ENCODE peak calls at places on chromosomes 6 and 20, in eight cellular contexts. One of them, this sample, is unnamed.

GRCh38 chr6:333379-334002 is 41.2 kb downstream of the DUSP22 start:
- DNase-seq in epithelial cell of proximal tubule: no peak
- DNase-seq in brain microvascular endothelial cell: no peak
- DNase-seq in ovary: no peak
- DNase-seq in colonic mucosa: no peak
- DNase-seq in fibroblast of pulmonary artery: no peak
- DNase-seq in fibroblast of lung: no peak
- DNase-seq in RWPE1: no peak
- DNase-seq in this sample: no peak

GRCh38 chr6:4664117-4664626 is 112.0 kb upstream of the CDYL start:
- DNase-seq in epithelial cell of proximal tubule: no peak
- DNase-seq in brain microvascular endothelial cell: peak; percentile 83
- DNase-seq in ovary: peak; percentile 76
- DNase-seq in colonic mucosa: peak; percentile 56
- DNase-seq in fibroblast of pulmonary artery: peak; percentile 91
- DNase-seq in fibroblast of lung: peak; percentile 91
- DNase-seq in RWPE1: no peak
- DNase-seq in this sample: peak; percentile 73

GRCh38 chr20:38418509-38419204 is 16.5 kb downstream of the SNHG17 start:
- DNase-seq in epithelial cell of proximal tubule: no peak
- DNase-seq in brain microvascular endothelial cell: no peak
- DNase-seq in ovary: no peak
- DNase-seq in colonic mucosa: no peak
- DNase-seq in fibroblast of pulmonary artery: peak; percentile 60
- DNase-seq in fibroblast of lung: peak; percentile 65
- DNase-seq in RWPE1: no peak
- DNase-seq in this sample: peak; percentile 28

GRCh38 chr6:112253842-112254816 is at the start of gene LAMA4:
- DNase-seq in epithelial cell of proximal tubule: no peak
- DNase-seq in brain microvascular endothelial cell: peak; percentile 87
- DNase-seq in ovary: peak; percentile 60
- DNase-seq in colonic mucosa: peak; percentile 34
- DNase-seq in fibroblast of pulmonary artery: peak; percentile 88
- DNase-seq in fibroblast of lung: peak; percentile 83
- DNase-seq in RWPE1: peak; percentile 38
- DNase-seq in this sample: peak; percentile 33

GRCh38 chr20:1469925-1470571 is 3.4 kb upstream of the NSFL1C start:
- DNase-seq in epithelial cell of proximal tubule: peak; percentile 99
- DNase-seq in brain microvascular endothelial cell: peak; percentile 100
- DNase-seq in ovary: peak; percentile 37
- DNase-seq in colonic mucosa: peak; percentile 91
- DNase-seq in fibroblast of pulmonary artery: peak; percentile 99
- DNase-seq in fibroblast of lung: peak; percentile 99
- DNase-seq in RWPE1: peak; percentile 89
- DNase-seq in this sample: peak; percentile 100

GRCh38 chr6:31485063-31485462 is 12.9 kb upstream of the MICB start:
- DNase-seq in epithelial cell of proximal tubule: no peak
- DNase-seq in brain microvascular endothelial cell: no peak
- DNase-seq in ovary: no peak
- DNase-seq in colonic mucosa: no peak
- DNase-seq in fibroblast of pulmonary artery: no peak
- DNase-seq in fibroblast of lung: peak; percentile 49
- DNase-seq in RWPE1: no peak
- DNase-seq in this sample: no peak

GRCh38 chr6:88166493-88166900 is 350 bp upstream of the CNR1 start:
- DNase-seq in epithelial cell of proximal tubule: no peak
- DNase-seq in brain microvascular endothelial cell: no peak
- DNase-seq in ovary: no peak
- DNase-seq in colonic mucosa: peak; percentile 24
- DNase-seq in fibroblast of pulmonary artery: no peak
- DNase-seq in fibroblast of lung: no peak
- DNase-seq in RWPE1: no peak
- DNase-seq in this sample: no peak

GRCh38 chr6:29112135-29112534 is 4.3 kb downstream of the OR2J3 start:
- DNase-seq in epithelial cell of proximal tubule: no peak
- DNase-seq in brain microvascular endothelial cell: no peak
- DNase-seq in ovary: no peak
- DNase-seq in colonic mucosa: no peak
- DNase-seq in fibroblast of pulmonary artery: no peak
- DNase-seq in fibroblast of lung: no peak
- DNase-seq in RWPE1: no peak
- DNase-seq in this sample: no peak

GRCh38 chr6:11772109-11772830 is 6.3 kb downstream of the ADTRP start:
- DNase-seq in epithelial cell of proximal tubule: peak; percentile 93
- DNase-seq in brain microvascular endothelial cell: peak; percentile 96
- DNase-seq in ovary: peak; percentile 46
- DNase-seq in colonic mucosa: no peak
- DNase-seq in fibroblast of pulmonary artery: peak; percentile 89
- DNase-seq in fibroblast of lung: peak; percentile 88
- DNase-seq in RWPE1: peak; percentile 92
- DNase-seq in this sample: peak; percentile 94

GRCh38 chr6:75748743-75749538 is at the start of gene MYO6:
- DNase-seq in epithelial cell of proximal tubule: no peak
- DNase-seq in brain microvascular endothelial cell: peak; percentile 35
- DNase-seq in ovary: peak; percentile 66
- DNase-seq in colonic mucosa: peak; percentile 83
- DNase-seq in fibroblast of pulmonary artery: peak; percentile 55
- DNase-seq in fibroblast of lung: peak; percentile 56
- DNase-seq in RWPE1: peak; percentile 51
- DNase-seq in this sample: peak; percentile 16

GRCh38 chr20:79565-79964 is 7.9 kb upstream of the DEFB125 start:
- DNase-seq in epithelial cell of proximal tubule: no peak
- DNase-seq in brain microvascular endothelial cell: no peak
- DNase-seq in ovary: no peak
- DNase-seq in colonic mucosa: peak; percentile 33
- DNase-seq in fibroblast of pulmonary artery: no peak
- DNase-seq in fibroblast of lung: no peak
- DNase-seq in RWPE1: no peak
- DNase-seq in this sample: no peak

GRCh38 chr6:166716910-166717617 is 90.0 kb upstream of the RPS6KA2 start:
- DNase-seq in epithelial cell of proximal tubule: no peak
- DNase-seq in brain microvascular endothelial cell: no peak
- DNase-seq in ovary: no peak
- DNase-seq in colonic mucosa: no peak
- DNase-seq in fibroblast of pulmonary artery: no peak
- DNase-seq in fibroblast of lung: no peak
- DNase-seq in RWPE1: no peak
- DNase-seq in this sample: no peak

DNA sequence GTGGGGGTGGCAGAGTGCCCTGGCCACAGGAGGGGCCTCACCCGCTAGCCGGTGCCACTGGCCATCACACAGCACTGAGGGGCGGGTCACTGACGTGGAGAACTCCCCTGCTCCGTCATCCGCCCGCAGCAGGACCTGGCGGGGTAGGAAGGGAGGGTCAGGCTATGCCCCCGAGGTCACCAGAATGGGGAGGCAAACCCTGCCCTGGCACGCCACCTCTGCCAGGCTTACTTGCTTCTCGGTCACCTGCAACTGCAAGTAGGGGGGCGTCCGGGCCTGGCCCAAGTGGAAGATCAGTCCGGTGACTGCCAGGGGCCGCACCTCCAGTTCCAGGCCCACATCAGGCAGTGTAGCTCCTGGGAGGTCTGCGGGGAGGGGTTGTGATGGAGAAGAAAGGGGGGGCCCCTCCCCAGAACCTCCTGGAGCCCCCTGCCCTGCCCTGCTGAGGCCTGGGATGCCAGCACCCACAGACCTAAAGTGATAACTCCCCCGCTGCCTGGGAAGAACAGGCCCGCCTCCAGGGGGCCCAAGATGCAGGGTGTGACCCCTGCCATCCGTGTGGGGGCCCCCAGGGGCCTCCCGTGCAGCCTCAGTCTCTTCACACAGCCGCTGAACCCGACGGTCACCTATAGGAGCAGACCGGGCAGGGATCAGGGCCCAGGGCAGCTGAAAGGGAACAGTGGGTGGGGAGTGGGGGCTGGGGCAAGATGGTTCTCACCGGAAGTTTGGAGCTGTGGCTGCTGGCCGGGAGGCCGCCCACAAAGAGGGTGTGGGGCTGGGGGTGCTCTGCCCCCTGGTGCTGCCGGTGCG is 7.4 kb downstream of the ADRM1 start:
- DNase-seq in epithelial cell of proximal tubule: no peak
- DNase-seq in brain microvascular endothelial cell: no peak
- DNase-seq in ovary: no peak
- DNase-seq in colonic mucosa: no peak
- DNase-seq in fibroblast of pulmonary artery: no peak
- DNase-seq in fibroblast of lung: no peak
- DNase-seq in RWPE1: no peak
- DNase-seq in this sample: no peak
- TF ChIP-seq CTCF in epithelial cell of proximal tubule: no peak
- TF ChIP-seq CTCF in brain microvascular endothelial cell: no peak
- TF ChIP-seq CTCF in ovary: no peak
- TF ChIP-seq CTCF in colonic mucosa: no peak
- TF ChIP-seq CTCF in fibroblast of pulmonary artery: no peak
- TF ChIP-seq CTCF in fibroblast of lung: no peak
- TF ChIP-seq CTCF in RWPE1: no peak
- TF ChIP-seq CTCF in this sample: no peak

GRCh38 chr6:36873612-36874011 is 991 bp downstream of the PPIL1 start:
- DNase-seq in epithelial cell of proximal tubule: no peak
- DNase-seq in brain microvascular endothelial cell: no peak
- DNase-seq in ovary: no peak
- DNase-seq in colonic mucosa: no peak
- DNase-seq in fibroblast of pulmonary artery: no peak
- DNase-seq in fibroblast of lung: no peak
- DNase-seq in RWPE1: no peak
- DNase-seq in this sample: no peak
- TF ChIP-seq CTCF in epithelial cell of proximal tubule: peak; percentile 50
- TF ChIP-seq CTCF in brain microvascular endothelial cell: peak; percentile 49
- TF ChIP-seq CTCF in ovary: no peak
- TF ChIP-seq CTCF in colonic mucosa: no peak
- TF ChIP-seq CTCF in fibroblast of pulmonary artery: peak; percentile 5
- TF ChIP-seq CTCF in fibroblast of lung: no peak
- TF ChIP-seq CTCF in RWPE1: peak; percentile 12
- TF ChIP-seq CTCF in this sample: peak; percentile 37

DNA sequence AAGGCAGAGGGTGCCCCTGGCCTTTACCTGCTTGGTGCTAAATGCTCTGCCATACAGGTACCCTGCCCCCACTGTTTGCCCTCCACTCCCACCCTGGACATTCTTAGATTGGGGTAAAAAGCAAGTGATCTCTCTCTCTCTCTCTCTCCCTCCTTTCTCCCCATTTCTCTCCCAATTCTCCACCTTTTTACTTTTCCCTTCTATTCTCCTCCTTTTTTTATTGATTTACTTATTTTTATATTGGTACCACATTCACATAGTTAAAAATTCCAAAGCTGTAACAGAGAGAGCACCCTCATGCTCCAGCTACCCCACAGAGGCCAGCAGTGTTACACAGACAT is 37.7 kb upstream of the ID1 start:
- DNase-seq in epithelial cell of proximal tubule: no peak
- DNase-seq in brain microvascular endothelial cell: no peak
- DNase-seq in ovary: no peak
- DNase-seq in colonic mucosa: no peak
- DNase-seq in fibroblast of pulmonary artery: no peak
- DNase-seq in fibroblast of lung: no peak
- DNase-seq in RWPE1: no peak
- DNase-seq in this sample: no peak
- TF ChIP-seq CTCF in epithelial cell of proximal tubule: no peak
- TF ChIP-seq CTCF in brain microvascular endothelial cell: no peak
- TF ChIP-seq CTCF in ovary: no peak
- TF ChIP-seq CTCF in colonic mucosa: no peak
- TF ChIP-seq CTCF in fibroblast of pulmonary artery: no peak
- TF ChIP-seq CTCF in fibroblast of lung: no peak
- TF ChIP-seq CTCF in RWPE1: no peak
- TF ChIP-seq CTCF in this sample: no peak

GRCh38 chr6:132961610-132962009 is 147.2 kb downstream of the RPS12 start:
- DNase-seq in epithelial cell of proximal tubule: no peak
- DNase-seq in brain microvascular endothelial cell: no peak
- DNase-seq in ovary: no peak
- DNase-seq in colonic mucosa: no peak
- DNase-seq in fibroblast of pulmonary artery: no peak
- DNase-seq in fibroblast of lung: no peak
- DNase-seq in RWPE1: no peak
- DNase-seq in this sample: no peak
- TF ChIP-seq CTCF in epithelial cell of proximal tubule: peak; percentile 56
- TF ChIP-seq CTCF in brain microvascular endothelial cell: peak; percentile 36
- TF ChIP-seq CTCF in ovary: no peak
- TF ChIP-seq CTCF in colonic mucosa: no peak
- TF ChIP-seq CTCF in fibroblast of pulmonary artery: peak; percentile 17
- TF ChIP-seq CTCF in fibroblast of lung: no peak
- TF ChIP-seq CTCF in RWPE1: no peak
- TF ChIP-seq CTCF in this sample: peak; percentile 42

DNA sequence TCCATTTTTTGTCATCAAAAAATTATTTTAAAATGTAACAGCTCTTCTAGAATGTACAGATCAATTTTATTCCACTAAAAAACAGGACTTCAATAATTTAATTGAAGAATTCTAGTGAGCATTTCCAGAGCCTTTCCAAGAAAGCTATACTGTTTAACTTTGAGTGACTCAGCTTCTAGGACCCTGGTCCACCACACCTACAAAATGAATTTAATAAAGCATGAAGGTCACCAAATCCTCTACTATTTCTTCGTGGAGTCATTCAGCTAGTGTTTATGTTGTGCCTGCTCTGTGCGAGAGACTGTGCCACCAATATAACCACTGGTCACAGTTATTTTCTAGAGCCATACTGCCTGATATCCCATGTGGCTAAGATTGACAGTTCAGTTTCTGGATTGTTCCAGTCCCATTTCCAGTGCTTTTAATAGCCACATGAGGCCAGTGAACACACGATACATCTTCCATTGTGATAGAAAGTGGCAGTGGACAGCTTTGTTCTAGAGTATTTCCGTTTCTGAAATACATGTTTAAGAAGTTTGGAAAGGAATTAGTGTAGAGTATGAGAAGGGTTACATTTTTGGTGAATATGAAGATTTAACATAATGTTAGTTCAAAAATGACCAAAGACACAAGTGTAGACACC is 160.6 kb downstream of the MTHFD1L start:
- DNase-seq in epithelial cell of proximal tubule: no peak
- DNase-seq in brain microvascular endothelial cell: no peak
- DNase-seq in ovary: no peak
- DNase-seq in colonic mucosa: no peak
- DNase-seq in fibroblast of pulmonary artery: no peak
- DNase-seq in fibroblast of lung: no peak
- DNase-seq in RWPE1: no peak
- DNase-seq in this sample: no peak
- TF ChIP-seq CTCF in epithelial cell of proximal tubule: no peak
- TF ChIP-seq CTCF in brain microvascular endothelial cell: no peak
- TF ChIP-seq CTCF in ovary: no peak
- TF ChIP-seq CTCF in colonic mucosa: no peak
- TF ChIP-seq CTCF in fibroblast of pulmonary artery: no peak
- TF ChIP-seq CTCF in fibroblast of lung: no peak
- TF ChIP-seq CTCF in RWPE1: no peak
- TF ChIP-seq CTCF in this sample: no peak

This sample was measured in HFFc6.